ENCODE peak calls at places on chromosomes 12 and 14, in six cellular contexts. J, A, Z, S, H and P are unnamed samples.

GRCh38 chr12:109131522-109132050 is 15.2 kb downstream of the ACACB start:
- DNase-seq in J (no peak), A (no peak), Z (no peak), S (no peak), H (no peak), P (no peak)

GRCh38 chr14:34355584-34356266 is 106.3 kb downstream of the SPTSSA start:
- DNase-seq in J (peak), A (peak), Z (no peak), S (no peak), H (peak), P (no peak)

GRCh38 chr12:111353603-111354295 is 15.1 kb downstream of the PHETA1 start:
- DNase-seq in J (no peak), A (no peak), Z (no peak), S (no peak), H (no peak), P (no peak)

GRCh38 chr12:4450551-4451112 is 5.0 kb upstream of the FGF6 start:
- DNase-seq in J (no peak), A (no peak), Z (no peak), S (no peak), H (no peak), P (no peak)

GRCh38 chr14:39015360-39015961 is 87.6 kb downstream of the SEC23A start:
- DNase-seq in J (peak), A (peak), Z (no peak), S (no peak), H (peak), P (peak)

GRCh38 chr14:78491015-78491414 is 320.8 kb downstream of the NRXN3 start:
- DNase-seq in J (no peak), A (no peak), Z (no peak), S (no peak), H (no peak), P (no peak)

GRCh38 chr14:81206115-81206514 is 14.6 kb downstream of the GTF2A1 start:
- DNase-seq in J (no peak), A (no peak), Z (no peak), S (peak), H (no peak), P (peak)

GRCh38 chr14:93161411-93161940 is 23.2 kb downstream of the MOAP1 start:
- DNase-seq in J (no peak), A (no peak), Z (no peak), S (no peak), H (no peak), P (no peak)

GRCh38 chr14:28911521-28911920 is 144.9 kb downstream of the FOXG1 start:
- DNase-seq in J (no peak), A (no peak), Z (no peak), S (no peak), H (no peak), P (no peak)

GRCh38 chr14:99035712-99036593 is 236.0 kb downstream of the BCL11B start:
- DNase-seq in J (peak), A (peak), Z (no peak), S (no peak), H (peak), P (no peak)